ENCODE peak calls at places on chromosomes 2 and 18, in five cellular contexts. J is lung microvascular endothelial cell, A is tibial artery, O is occipital lobe, L is fibroblast of mammary gland. V is an unnamed sample.

GRCh38 chr2:146873056-146873455 is 971.8 kb upstream of the ACVR2A start:
- DNase-seq in A (no peak), L (no peak), J (no peak), O (no peak), V (no peak)

GRCh38 chr2:207782238-207783030 is 12.7 kb upstream of the FZD5 start:
- DNase-seq in O (no peak), J (no peak), A (no peak), L (no peak), V (no peak)

GRCh38 chr2:37561615-37562569 is 109.5 kb downstream of the CDC42EP3 start:
- DNase-seq in L (peak), J (peak), A (no peak), O (no peak), V (peak)

GRCh38 chr2:157838442-157839161 is 37.5 kb downstream of the ACVR1 start:
- DNase-seq in A (no peak), O (peak), L (peak), J (peak), V (peak)

GRCh38 chr2:99710720-99711612 is 221.1 kb upstream of the REV1 start:
- DNase-seq in O (no peak), J (no peak), A (no peak), L (no peak), V (no peak)

GRCh38 chr2:121085801-121086200 is 199.2 kb downstream of the TFCP2L1 start:
- DNase-seq in O (no peak), J (no peak), A (no peak), L (no peak), V (no peak)

GRCh38 chr2:67917332-67918054 is 145.3 kb downstream of the C1D start:
- DNase-seq in J (peak), A (no peak), O (no peak), L (peak), V (peak)

GRCh38 chr2:231660860-231661259 is 47.5 kb upstream of the PTMA start:
- DNase-seq in L (no peak), A (no peak), J (no peak), O (no peak), V (no peak)

GRCh38 chr2:65527451-65528240 is 95.2 kb upstream of the SPRED2 start:
- DNase-seq in O (no peak), A (no peak), J (no peak), L (no peak), V (no peak)

GRCh38 chr2:46988733-46989481 is 73.3 kb upstream of the MCFD2 start:
- DNase-seq in L (no peak), A (no peak), O (peak), J (no peak), V (peak)

GRCh38 chr2:127083819-127084503 is 23.0 kb downstream of the BIN1 start:
- DNase-seq in A (peak), O (peak), J (peak), L (peak), V (peak)

GRCh38 chr18:3816601-3817363 is 366.8 kb downstream of the TGIF1 start:
- DNase-seq in A (no peak), O (no peak), L (peak), J (peak), V (peak)

GRCh38 chr2:177552414-177553175 is 160.0 kb downstream of the AGPS start:
- DNase-seq in J (peak), A (peak), O (peak), L (peak), V (peak)

GRCh38 chr2:96140941-96141623 is 2.8 kb upstream of the ASTL start:
- DNase-seq in O (no peak), J (no peak), A (no peak), L (no peak), V (no peak)

GRCh38 chr2:191318037-191318728 is 73.0 kb downstream of the MYO1B start:
- DNase-seq in L (peak), J (no peak), A (peak), O (no peak), V (peak)

GRCh38 chr2:159615187-159615935 is 987 bp downstream of the BAZ2B start:
- DNase-seq in O (peak), A (peak), J (peak), L (peak), V (peak)

GRCh38 chr2:172046080-172046678 is 39.1 kb upstream of the DLX1 start:
- DNase-seq in A (no peak), L (no peak), J (peak), O (no peak), V (peak)

GRCh38 chr2:121171625-121172119 is 113.3 kb downstream of the TFCP2L1 start:
- DNase-seq in O (no peak), L (no peak), A (no peak), J (no peak), V (peak)

GRCh38 chr2:116719841-116720240 is 1094.7 kb upstream of the DDX18 start:
- DNase-seq in J (peak), L (peak), O (no peak), A (no peak), V (peak)

GRCh38 chr18:61900504-61901281 is 7.9 kb upstream of the RNF152 start:
- DNase-seq in J (no peak), L (no peak), O (no peak), A (no peak), V (no peak)

GRCh38 chr2:235774153-235774552 is 280.3 kb downstream of the AGAP1 start:
- DNase-seq in L (no peak), O (no peak), A (no peak), J (no peak), V (no peak)

GRCh38 chr2:189304360-189304759 is 124.8 kb upstream of the COL5A2 start:
- DNase-seq in O (no peak), L (no peak), A (no peak), J (no peak), V (no peak)

GRCh38 chr2:75619992-75620740 is 26.4 kb upstream of the MRPL19 start:
- DNase-seq in J (peak), A (no peak), L (no peak), O (no peak), V (peak)

GRCh38 chr2:223538920-223539440 is 63.2 kb downstream of the SCG2 start:
- DNase-seq in A (no peak), J (no peak), L (no peak), O (no peak), V (no peak)

GRCh38 chr2:207256026-207256425 is 90.3 kb upstream of the KLF7 start:
- DNase-seq in A (no peak), L (no peak), O (no peak), J (no peak), V (no peak)

GRCh38 chr18:634551-635045 is 22.9 kb upstream of the TYMS start:
- DNase-seq in J (no peak), L (no peak), A (no peak), O (no peak), V (peak)

GRCh38 chr18:40925071-40925541 is 1029.9 kb upstream of the PIK3C3 start:
- DNase-seq in J (no peak), L (no peak), O (no peak), A (no peak), V (no peak)

GRCh38 chr2:101040761-101041160 is 38.7 kb downstream of the RPL31 start:
- DNase-seq in J (no peak), A (no peak), O (no peak), L (peak), V (no peak)

GRCh38 chr2:202377308-202377736 is 1.2 kb downstream of the BMPR2 start:
- DNase-seq in L (peak), O (peak), J (peak), A (peak), V (peak)

V was measured in RPMI7951.